ENCODE peak calls at places on chromosome 14, in eight cellular contexts. B, U, D, C, M, X, G and F are unnamed samples.

GRCh38 chr14:81200041-81200440 is 20.7 kb downstream of the GTF2A1 start:
- DNase-seq in B (no peak), U (no peak), D (no peak), C (no peak), M (no peak), X (no peak), G (no peak), F (no peak)

GRCh38 chr14:39090548-39091111 is 12.4 kb downstream of the SEC23A start:
- DNase-seq in B (no peak), U (no peak), D (no peak), C (no peak), M (no peak), X (no peak), G (no peak), F (no peak)

GRCh38 chr14:64682173-64682710 is 22.0 kb upstream of the PLEKHG3 start:
- DNase-seq in B (peak), U (peak), D (no peak), C (peak), M (peak), X (no peak), G (no peak), F (peak)

GRCh38 chr14:37558740-37559139 is 36.3 kb downstream of the FOXA1 start:
- DNase-seq in B (no peak), U (no peak), D (no peak), C (no peak), M (no peak), X (no peak), G (no peak), F (no peak)

GRCh38 chr14:56660677-56661389 is 81.2 kb downstream of the TMEM260 start:
- DNase-seq in B (no peak), U (no peak), D (no peak), C (no peak), M (no peak), X (no peak), G (no peak), F (no peak)

GRCh38 chr14:65211341-65211987 is 109.1 kb upstream of the MAX start:
- DNase-seq in B (no peak), U (peak), D (no peak), C (no peak), M (no peak), X (no peak), G (no peak), F (no peak)

GRCh38 chr14:24888532-24888931 is 161.4 kb downstream of the STXBP6 start:
- DNase-seq in B (no peak), U (no peak), D (no peak), C (no peak), M (no peak), X (no peak), G (no peak), F (no peak)

GRCh38 chr14:69059658-69060648 is 80.9 kb upstream of the ACTN1 start:
- DNase-seq in B (no peak), U (peak), D (no peak), C (no peak), M (peak), X (no peak), G (no peak), F (no peak)

GRCh38 chr14:75513911-75514672 is 8.2 kb upstream of the BATF start:
- DNase-seq in B (no peak), U (no peak), D (no peak), C (no peak), M (no peak), X (no peak), G (no peak), F (no peak)

GRCh38 chr14:31761325-31761724 is 200.1 kb downstream of the NUBPL start:
- DNase-seq in B (no peak), U (no peak), D (no peak), C (no peak), M (no peak), X (no peak), G (no peak), F (no peak)

GRCh38 chr14:70698288-70698687 is 56.6 kb downstream of the TTC9 start:
- DNase-seq in B (no peak), U (no peak), D (peak), C (peak), M (no peak), X (no peak), G (no peak), F (no peak)

GRCh38 chr14:94971750-94972149 is 185.6 kb downstream of the DICER1 start:
- DNase-seq in B (peak), U (no peak), D (no peak), C (no peak), M (peak), X (no peak), G (no peak), F (peak)

GRCh38 chr14:68198713-68199464 is 379.3 kb downstream of the RAD51B start:
- DNase-seq in B (no peak), U (no peak), D (no peak), C (no peak), M (no peak), X (no peak), G (no peak), F (no peak)

GRCh38 chr14:36057452-36058142 is 118.9 kb downstream of the PTCSC3 start:
- DNase-seq in B (no peak), U (no peak), D (no peak), C (no peak), M (no peak), X (no peak), G (no peak), F (no peak)

GRCh38 chr14:22432348-22432976 is 156.6 kb downstream of the DAD1 start:
- DNase-seq in B (no peak), U (peak), D (no peak), C (no peak), M (no peak), X (no peak), G (no peak), F (peak)

GRCh38 chr14:72775923-72776554 is 117.9 kb downstream of the DPF3 start:
- DNase-seq in B (no peak), U (no peak), D (no peak), C (no peak), M (no peak), X (no peak), G (no peak), F (no peak)

GRCh38 chr14:105425823-105426247 is 6.2 kb downstream of the MTA1 start:
- DNase-seq in B (no peak), U (no peak), D (no peak), C (no peak), M (no peak), X (no peak), G (no peak), F (no peak)

GRCh38 chr14:61064210-61064609 is 83.2 kb downstream of the SLC38A6 start:
- DNase-seq in B (no peak), U (no peak), D (no peak), C (no peak), M (no peak), X (no peak), G (no peak), F (no peak)

GRCh38 chr14:80275208-80275850 is 64.0 kb upstream of the DIO2 start:
- DNase-seq in B (no peak), U (peak), D (no peak), C (no peak), M (no peak), X (no peak), G (no peak), F (peak)

GRCh38 chr14:70680748-70681147 is 39.0 kb downstream of the TTC9 start:
- DNase-seq in B (no peak), U (no peak), D (no peak), C (no peak), M (no peak), X (no peak), G (no peak), F (no peak)

GRCh38 chr14:68599896-68600620 is 192.8 kb downstream of the ZFP36L1 start:
- DNase-seq in B (no peak), U (no peak), D (no peak), C (no peak), M (no peak), X (no peak), G (no peak), F (no peak)

GRCh38 chr14:91692075-91692474 is 39.8 kb downstream of the CATSPERB start:
- DNase-seq in B (no peak), U (no peak), D (no peak), C (no peak), M (no peak), X (no peak), G (no peak), F (no peak)

GRCh38 chr14:102824832-102825231 is 47.6 kb downstream of the TRAF3 start:
- DNase-seq in B (no peak), U (no peak), D (no peak), C (peak), M (no peak), X (no peak), G (no peak), F (no peak)

GRCh38 chr14:60878536-60878935 is 102.3 kb downstream of the TRMT5 start:
- DNase-seq in B (no peak), U (no peak), D (no peak), C (no peak), M (no peak), X (no peak), G (no peak), F (no peak)

GRCh38 chr14:94524093-94524492 is 14.8 kb upstream of the SERPINA12 start:
- DNase-seq in B (no peak), U (no peak), D (no peak), C (no peak), M (no peak), X (no peak), G (no peak), F (no peak)

GRCh38 chr14:74980746-74981661 is 21.7 kb upstream of the EIF2B2 start:
- DNase-seq in B (no peak), U (no peak), D (no peak), C (no peak), M (no peak), X (peak), G (no peak), F (no peak)

GRCh38 chr14:95603415-95603814 is 68.6 kb downstream of the GLRX5 start:
- DNase-seq in B (no peak), U (no peak), D (no peak), C (no peak), M (no peak), X (no peak), G (no peak), F (no peak)

GRCh38 chr14:74510955-74511354 is 17.4 kb downstream of the ISCA2 start:
- DNase-seq in B (no peak), U (no peak), D (peak), C (no peak), M (peak), X (no peak), G (no peak), F (no peak)

GRCh38 chr14:99752486-99753121 is 40.6 kb upstream of the EML1 start:
- DNase-seq in B (no peak), U (peak), D (no peak), C (peak), M (no peak), X (no peak), G (no peak), F (no peak)

GRCh38 chr14:90580381-90581335 is 183.8 kb downstream of the CALM1 start:
- DNase-seq in B (no peak), U (no peak), D (no peak), C (no peak), M (no peak), X (no peak), G (no peak), F (no peak)

GRCh38 chr14:21042918-21043317 is 756 bp downstream of the RNASE7 start:
- DNase-seq in B (peak), U (no peak), D (no peak), C (no peak), M (no peak), X (no peak), G (no peak), F (peak)

GRCh38 chr14:35819591-35820540 is 6.3 kb upstream of the BRMS1L start:
- DNase-seq in B (no peak), U (no peak), D (no peak), C (no peak), M (no peak), X (no peak), G (no peak), F (no peak)

GRCh38 chr14:32104308-32104707 is 27.2 kb downstream of the ARHGAP5 start:
- DNase-seq in B (no peak), U (no peak), D (no peak), C (no peak), M (no peak), X (no peak), G (no peak), F (no peak)

GRCh38 chr14:68796418-68797101 is 3.7 kb upstream of the ZFP36L1 start:
- DNase-seq in B (no peak), U (no peak), D (peak), C (no peak), M (no peak), X (no peak), G (no peak), F (no peak)

GRCh38 chr14:100471451-100472093 is 115.6 kb downstream of the BEGAIN start:
- DNase-seq in B (no peak), U (no peak), D (no peak), C (no peak), M (no peak), X (no peak), G (no peak), F (no peak)